ENCODE peak calls at places on chromosomes 11 and 22, in four cellular contexts. L is K562, V is GM12878, N is HepG2. W is an unnamed sample.

GRCh38 chr11:36311926-36312592 is 16.0 kb downstream of the PRR5L start:
- DNase-seq in L (no peak), V (no peak), N (no peak), W (no peak)

GRCh38 chr11:45909594-45910475 is 2.8 kb upstream of the FREY1 start:
- DNase-seq in V (no peak), N (no peak), L (no peak), W (no peak)

GRCh38 chr11:60252709-60253108 is 9.8 kb upstream of the MS4A4E start:
- DNase-seq in V (no peak), N (no peak), L (no peak), W (no peak)

GRCh38 chr11:106520146-106520912 is 442.9 kb downstream of the AASDHPPT start:
- DNase-seq in L (no peak), V (no peak), N (no peak), W (no peak)

GRCh38 chr11:122159173-122159701 is 43.2 kb upstream of the BLID start:
- DNase-seq in V (no peak), N (no peak), L (no peak), W (peak)

GRCh38 chr11:12526789-12527188 is 147.4 kb upstream of the TEAD1 start:
- DNase-seq in L (no peak), N (no peak), V (no peak), W (no peak)

GRCh38 chr11:3226846-3227567 is 5.2 kb downstream of the MRGPRE start:
- DNase-seq in N (no peak), V (no peak), L (no peak), W (no peak)

GRCh38 chr11:17683378-17684161 is 35.8 kb upstream of the MYOD1 start:
- DNase-seq in N (peak), L (no peak), V (no peak), W (no peak)

GRCh38 chr22:17774206-17774927 is at the start of gene BID:
- DNase-seq in L (peak), N (no peak), V (no peak), W (peak)

GRCh38 chr11:117456027-117456720 is 128.5 kb downstream of the CEP164 start:
- DNase-seq in N (no peak), L (no peak), V (peak), W (no peak)

GRCh38 chr11:117457031-117457785 is 129.6 kb downstream of the CEP164 start:
- DNase-seq in V (no peak), N (no peak), L (no peak), W (no peak)

GRCh38 chr11:117459121-117459978 is 131.7 kb downstream of the CEP164 start:
- DNase-seq in L (no peak), V (no peak), N (no peak), W (no peak)

GRCh38 chr11:117458275-117459120 is 130.8 kb downstream of the CEP164 start:
- DNase-seq in N (no peak), L (no peak), V (no peak), W (no peak)

DNA sequence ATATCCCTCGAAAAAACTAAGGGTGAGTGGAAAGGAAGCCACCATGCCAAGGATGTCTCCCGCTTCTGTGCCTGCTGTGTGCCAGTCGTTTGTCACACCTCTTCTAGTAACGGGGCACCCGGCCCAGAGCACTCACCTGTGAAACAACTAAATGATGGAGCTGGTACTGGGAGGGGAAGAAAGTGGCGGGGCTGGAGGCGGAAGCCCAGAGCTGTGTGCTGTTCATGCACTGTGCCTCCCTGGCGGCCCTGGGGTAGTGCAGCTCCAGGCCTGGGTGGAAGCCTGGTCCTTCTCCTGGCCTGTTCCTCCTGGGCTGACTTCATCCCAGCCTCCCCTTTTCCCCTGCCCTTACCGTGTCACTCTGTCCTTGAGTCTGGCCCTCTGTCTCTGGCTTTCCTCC is 130.2 kb downstream of the CEP164 start:
- DNase-seq in V (no peak), L (no peak), N (no peak), W (no peak)
- TF ChIP-seq CTCF in V (peak), L (no peak), N (no peak), W (no peak)

GRCh38 chr11:558503-558902 is 2.0 kb downstream of the LMNTD2 start:
- DNase-seq in V (no peak), N (no peak), L (no peak), W (no peak)

GRCh38 chr11:559020-559620 is 1.4 kb downstream of the LMNTD2 start:
- DNase-seq in V (no peak), L (no peak), N (no peak), W (peak)

GRCh38 chr11:560305-561147 is at the start of the genes LMNTD2 and RASSF7:
- DNase-seq in L (peak), N (peak), V (peak), W (peak)

GRCh38 chr11:561148-562003 is 606 bp downstream of the RASSF7 start:
- DNase-seq in L (peak), N (peak), V (no peak), W (peak)

DNA sequence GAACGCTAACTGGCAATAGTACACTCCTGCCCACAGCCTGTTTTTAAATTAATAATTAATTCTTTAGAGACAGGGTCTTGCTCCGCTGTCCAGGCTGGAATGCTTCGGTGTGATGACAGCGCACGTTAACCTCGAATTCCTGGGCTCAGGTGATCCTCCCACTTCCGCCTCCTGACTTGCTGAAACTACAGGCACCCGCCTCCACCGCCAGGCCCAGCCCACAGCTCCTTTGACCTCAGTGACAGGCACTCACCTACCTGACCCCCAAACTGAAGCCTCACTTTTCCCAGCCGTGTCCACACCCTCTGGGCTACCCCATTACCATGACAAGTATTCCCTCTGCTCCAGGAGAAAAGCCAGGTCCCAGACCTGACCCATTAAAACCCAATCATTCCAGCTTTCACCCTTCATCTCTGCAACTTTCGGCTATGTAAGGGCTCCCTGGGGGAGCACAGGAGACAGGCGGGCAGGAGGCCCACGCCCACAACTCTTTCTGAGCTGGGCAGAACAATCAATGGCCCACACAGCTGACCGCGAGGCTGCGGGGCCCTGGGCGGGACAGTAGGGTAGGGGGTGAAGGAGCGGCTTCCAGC is 730 bp downstream of the LMNTD2 start:
- DNase-seq in N (peak), L (no peak), V (no peak), W (peak)
- TF ChIP-seq REST in N (no peak), L (no peak), V (no peak), W (no peak)

DNA sequence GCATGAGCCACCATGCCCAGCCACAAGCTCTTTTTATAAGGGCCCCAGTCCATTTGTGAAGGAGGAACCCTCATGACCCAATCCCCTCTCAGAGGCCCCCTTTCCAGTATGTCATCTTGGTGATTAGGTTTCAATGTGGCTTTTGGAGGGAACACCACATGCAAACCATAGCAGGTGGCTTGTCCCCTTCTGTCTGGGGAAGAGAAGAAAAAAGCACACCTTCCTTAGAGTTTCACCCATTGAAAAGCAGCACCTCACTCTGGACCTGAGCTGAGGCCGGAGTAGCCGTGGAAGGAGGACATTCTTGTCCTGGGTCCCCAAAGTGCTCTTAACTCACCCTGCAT is 25.4 kb downstream of the NEAT1 start:
- DNase-seq in L (no peak), V (no peak), N (no peak), W (no peak)
- TF ChIP-seq CREB1 in L (no peak), V (no peak), N (no peak), W (no peak)

GRCh38 chr11:75731095-75731494 is 13.5 kb downstream of the MOGAT2 start:
- DNase-seq in N (no peak), L (no peak), V (no peak), W (no peak)
- TF ChIP-seq CTCF in N (peak), L (peak), V (no peak), W (peak)

DNA sequence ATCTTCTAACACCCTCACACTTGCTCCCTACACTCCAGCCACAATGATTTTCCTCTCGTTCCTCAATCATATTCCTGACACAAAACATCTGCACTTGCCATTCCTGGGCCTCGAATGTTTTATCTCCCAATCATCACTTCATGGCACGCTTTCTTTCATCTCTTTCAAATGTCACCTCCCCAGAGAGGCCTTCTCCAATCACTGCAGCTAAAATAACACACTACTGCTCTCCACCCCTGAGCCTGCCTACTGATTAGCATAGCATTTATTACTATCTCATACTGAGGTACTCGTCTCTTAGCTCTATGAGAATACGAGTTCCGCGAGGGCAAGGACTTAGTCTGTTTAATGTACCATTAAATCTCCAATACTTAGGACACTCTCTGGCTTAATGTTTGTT is 23.5 kb downstream of the NFRKB start:
- DNase-seq in V (no peak), L (no peak), N (no peak), W (no peak)
- TF ChIP-seq REST in V (no peak), L (no peak), N (no peak), W (no peak)

GRCh38 chr22:22422629-22423112 is 85.9 kb downstream of the ZNF280B start:
- DNase-seq in L (peak), V (peak), N (peak), W (peak)
- TF ChIP-seq CREB1 in L (peak), V (no peak), N (no peak), W (no peak)

DNA sequence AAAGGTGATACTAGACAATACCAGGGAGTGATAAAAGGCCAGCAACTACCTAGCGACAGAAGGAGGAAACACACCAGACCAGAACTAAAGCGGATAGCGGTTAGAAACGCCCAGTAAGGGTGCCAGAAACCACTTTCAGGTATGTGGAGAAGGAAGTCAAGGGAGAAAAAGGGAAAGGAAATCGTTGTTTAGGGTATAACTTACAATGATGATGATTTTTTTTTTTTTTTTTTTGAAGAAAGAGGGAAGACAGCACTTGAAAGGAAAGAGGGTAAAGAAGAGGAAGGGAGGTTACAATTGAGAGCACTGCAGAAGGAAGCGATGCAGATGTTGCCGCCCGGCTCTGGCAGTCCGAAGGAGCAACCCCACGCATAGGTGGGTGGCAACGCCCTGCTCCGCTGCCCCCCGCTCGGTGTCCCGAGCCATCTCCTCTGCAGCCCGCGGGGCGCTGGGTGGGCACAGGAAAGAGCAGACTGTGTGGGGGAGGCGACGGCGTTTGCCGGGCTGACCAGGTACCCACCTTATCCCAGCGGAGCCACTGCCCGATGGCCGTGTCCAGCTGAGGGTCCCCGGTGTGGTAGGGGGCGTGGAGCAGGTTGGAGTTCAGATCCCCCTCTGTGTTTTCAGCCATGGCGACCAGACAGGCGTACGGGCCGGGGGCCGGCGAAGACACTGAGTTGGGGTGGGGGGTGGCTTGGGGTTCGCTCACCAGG is 546 bp downstream of the PGM2L1 start:
- DNase-seq in N (peak), V (no peak), L (peak), W (peak)
- TF ChIP-seq CTCF in N (peak), V (no peak), L (peak), W (no peak)

GRCh38 chr11:63986156-63986931 is at the start of gene OTUB1:
- DNase-seq in L (peak), N (peak), V (peak), W (peak)
- TF ChIP-seq REST in L (no peak), N (no peak), V (peak), W (no peak)

DNA sequence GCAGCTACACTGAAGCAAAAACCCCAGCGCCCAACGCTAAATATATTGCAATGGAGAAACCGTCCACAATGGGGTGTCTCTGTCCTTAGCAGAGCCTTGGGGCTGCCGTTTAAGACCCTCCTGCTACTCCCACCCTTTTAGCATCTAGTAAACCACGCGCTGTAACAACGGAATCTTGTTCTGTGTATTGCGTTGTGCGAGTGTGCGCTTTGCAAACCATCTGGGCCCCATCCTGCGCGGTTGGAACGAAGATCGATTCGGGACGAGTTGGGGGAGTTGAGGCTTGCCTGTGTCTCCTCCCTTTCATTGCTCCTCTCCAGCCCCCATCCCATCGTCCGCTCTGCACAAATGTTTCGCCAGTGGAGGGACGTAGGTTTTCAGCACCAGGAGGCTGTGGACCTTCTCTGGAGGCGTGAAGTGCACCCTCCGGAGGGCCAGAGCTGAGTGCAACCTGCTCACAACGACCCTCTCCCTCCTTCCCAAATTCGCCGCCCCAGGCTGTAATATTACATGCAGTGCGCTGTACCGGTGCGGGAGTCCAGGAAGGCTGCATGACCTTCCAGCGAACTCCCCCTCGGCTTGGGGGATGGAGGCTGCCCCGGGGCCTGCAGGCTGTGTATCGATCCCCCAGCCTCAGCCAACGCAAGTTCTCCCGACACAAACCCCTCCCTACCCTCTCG is 1.6 kb upstream of the KMT2A start:
- DNase-seq in N (no peak), L (no peak), V (no peak), W (peak)
- TF ChIP-seq CREB1 in N (no peak), L (no peak), V (no peak), W (no peak)

W was measured in GM23338.